ENCODE peak calls at places on chromosome 15, in seven cellular contexts. Q, T, N, S, R, V and M are unnamed samples.

GRCh38 chr15:39419651-39420050 is 161.2 kb upstream of the THBS1 start:
- DNase-seq in N (no peak), Q (no peak), R (no peak), V (no peak), S (peak), T (no peak), M (no peak)

GRCh38 chr15:93082861-93083260 is 6.2 kb downstream of the RGMA start:
- DNase-seq in N (no peak), Q (no peak), R (no peak), S (no peak), T (no peak), V (no peak), M (no peak)

GRCh38 chr15:96948981-96949380 is 618.5 kb downstream of the NR2F2 start:
- DNase-seq in R (peak), T (no peak), V (no peak), S (no peak), N (no peak), Q (no peak), M (no peak)

GRCh38 chr15:90482124-90483011 is 47.4 kb upstream of the CRTC3 start:
- DNase-seq in R (peak), T (peak), S (no peak), N (peak), V (peak), Q (peak), M (peak)

GRCh38 chr15:60137711-60138396 is 133.7 kb downstream of the FOXB1 start:
- DNase-seq in S (peak), Q (no peak), V (no peak), R (peak), N (no peak), T (peak), M (peak)

GRCh38 chr15:99474041-99474906 is 91.5 kb upstream of the MEF2A start:
- DNase-seq in V (no peak), R (no peak), T (no peak), Q (peak), N (no peak), S (no peak), M (no peak)

GRCh38 chr15:100714034-100714748 is 111.8 kb downstream of the ASB7 start:
- DNase-seq in S (no peak), N (no peak), Q (no peak), R (no peak), V (no peak), T (no peak), M (no peak)

GRCh38 chr15:45891766-45892165 is 256.9 kb downstream of the SQOR start:
- DNase-seq in N (no peak), S (no peak), Q (peak), R (no peak), T (no peak), V (no peak), M (no peak)

GRCh38 chr15:55530861-55531313 is 22.9 kb upstream of the DNAAF4 start:
- DNase-seq in R (peak), T (peak), V (no peak), S (peak), Q (no peak), N (peak), M (peak)

GRCh38 chr15:80645494-80646065 is 49.5 kb upstream of the ABHD17C start:
- DNase-seq in Q (no peak), V (no peak), N (peak), R (peak), T (no peak), S (no peak), M (no peak)

GRCh38 chr15:43531018-43531667 is 13.7 kb downstream of the MAP1A start:
- DNase-seq in S (no peak), T (no peak), N (no peak), R (no peak), V (no peak), Q (no peak), M (no peak)

GRCh38 chr15:63043391-63044076 is 987 bp downstream of the TPM1 start:
- DNase-seq in Q (no peak), R (no peak), V (no peak), S (no peak), T (no peak), N (no peak), M (no peak)

GRCh38 chr15:72521682-72522081 is 47.6 kb downstream of the ARIH1 start:
- DNase-seq in V (no peak), R (peak), Q (no peak), N (peak), T (peak), S (peak), M (no peak)

DNA sequence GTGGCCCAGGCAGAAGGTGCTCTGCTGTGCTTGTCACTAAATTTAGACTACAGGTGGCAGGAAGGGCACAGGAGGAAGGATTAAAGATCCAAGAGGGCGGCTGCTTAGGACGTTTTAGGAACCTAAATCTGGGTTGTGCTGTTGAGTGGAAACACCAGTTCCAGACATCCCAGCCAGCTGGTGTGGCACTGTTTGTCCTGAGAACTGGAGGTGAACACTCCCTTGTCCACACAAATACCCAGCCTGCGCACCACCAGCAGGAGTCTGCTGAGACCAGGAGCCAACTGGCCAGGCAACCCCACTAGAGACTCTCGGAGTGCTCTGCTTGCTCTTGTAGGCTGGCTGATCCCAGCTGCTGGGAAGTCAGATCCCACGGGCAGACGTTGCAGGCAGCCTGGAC is 30.3 kb upstream of the UACA start:
- DNase-seq in R (no peak), T (no peak), Q (no peak), S (no peak), N (no peak), V (no peak), M (no peak)
- TF ChIP-seq CTCF in R (no peak), T (no peak), Q (no peak), S (no peak), N (no peak), V (no peak), M (no peak)

DNA sequence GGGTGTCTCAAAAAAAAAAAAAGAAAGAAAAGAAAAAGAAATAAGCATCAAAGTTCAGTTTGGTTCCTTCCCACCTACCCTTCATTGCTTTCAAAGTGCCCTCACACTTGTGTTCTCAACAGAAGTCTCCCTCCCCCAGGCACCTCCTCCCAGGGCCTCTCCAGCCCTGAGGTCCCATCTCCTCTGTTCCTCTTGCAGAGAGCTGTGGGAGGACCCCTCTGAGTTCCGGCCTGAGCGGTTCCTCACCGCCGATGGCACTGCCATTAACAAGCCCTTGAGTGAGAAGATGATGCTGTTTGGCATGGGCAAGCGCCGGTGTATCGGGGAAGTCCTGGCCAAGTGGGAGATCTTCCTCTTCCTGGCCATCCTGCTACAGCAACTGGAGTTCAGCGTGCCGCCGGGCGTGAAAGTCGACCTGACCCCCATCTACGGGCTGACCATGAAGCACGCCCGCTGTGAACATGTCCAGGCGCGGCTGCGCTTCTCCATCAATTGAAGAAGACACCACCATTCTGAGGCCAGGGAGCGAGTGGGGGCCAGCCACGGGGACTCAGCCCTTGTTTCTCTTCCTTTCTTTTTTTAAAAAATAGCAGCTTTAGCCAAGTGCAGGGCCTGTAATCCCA is 6.1 kb downstream of the CYP1A2 start:
- DNase-seq in V (no peak), R (no peak), S (no peak), Q (no peak), N (no peak), T (no peak), M (no peak)
- H3K4me3 ChIP-seq in V (no peak), R (no peak), S (no peak), Q (no peak), N (no peak), T (no peak), M (no peak)

DNA sequence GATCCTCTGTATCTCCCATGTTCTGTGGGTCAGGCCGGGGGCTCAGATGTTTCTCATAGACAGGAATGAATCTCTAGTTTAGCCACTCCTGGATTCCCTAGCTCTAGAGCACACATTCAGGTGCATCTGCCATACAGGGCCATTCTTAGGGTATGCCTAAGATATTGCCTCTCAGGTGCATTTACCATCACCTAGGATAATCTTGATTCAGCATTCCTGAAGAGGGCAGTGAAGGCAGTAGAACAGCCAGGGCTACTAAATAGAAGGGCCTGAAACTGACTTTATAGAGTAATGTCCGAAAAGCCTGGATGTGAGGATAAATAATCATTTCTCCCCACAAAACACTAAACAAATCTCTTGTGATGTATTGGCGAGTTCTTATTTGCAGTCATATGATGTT is 882.0 kb downstream of the AGBL1 start:
- DNase-seq in S (no peak), R (no peak), Q (no peak), V (no peak), N (no peak), T (no peak), M (no peak)
- TF ChIP-seq CTCF in S (no peak), R (no peak), Q (no peak), V (no peak), N (no peak), T (no peak), M (no peak)

GRCh38 chr15:87496109-87496508 is 760.4 kb downstream of the NTRK3 start:
- DNase-seq in R (no peak), T (no peak), N (no peak), Q (no peak), V (no peak), S (no peak), M (no peak)
- H3K4me3 ChIP-seq in R (no peak), T (no peak), N (no peak), Q (no peak), V (no peak), S (no peak), M (no peak)

GRCh38 chr15:83012038-83012490 is 625 bp upstream of the C15orf40 start:
- DNase-seq in V (no peak), T (no peak), S (no peak), R (no peak), N (no peak), Q (no peak), M (no peak)

GRCh38 chr15:83015361-83015760 is 3.9 kb upstream of the C15orf40 start:
- DNase-seq in Q (no peak), S (no peak), T (no peak), V (no peak), R (no peak), N (no peak), M (no peak)

GRCh38 chr15:83010709-83011270 is 649 bp downstream of the C15orf40 start:
- DNase-seq in R (peak), Q (peak), N (peak), S (peak), T (peak), V (peak), M (peak)

GRCh38 chr15:83014205-83014653 is 2.8 kb upstream of the C15orf40 start:
- DNase-seq in Q (no peak), V (no peak), S (no peak), N (no peak), T (no peak), R (no peak), M (no peak)

GRCh38 chr15:83011271-83012037 is at the start of gene C15orf40:
- DNase-seq in Q (peak), N (peak), T (peak), S (peak), V (peak), R (peak), M (peak)
- TF ChIP-seq CTCF in Q (peak), N (peak), T (peak), S (peak), V (peak), R (peak), M (peak)

GRCh38 chr15:51281368-51281967 is 56.9 kb downstream of the CYP19A1 start:
- DNase-seq in V (peak), Q (peak), N (peak), R (peak), S (peak), T (peak), M (peak)

GRCh38 chr15:51286816-51287215 is 51.6 kb downstream of the CYP19A1 start:
- DNase-seq in T (no peak), Q (no peak), V (no peak), N (no peak), R (peak), S (no peak), M (no peak)

GRCh38 chr15:51284871-51285270 is 53.5 kb downstream of the CYP19A1 start:
- DNase-seq in S (no peak), N (no peak), T (no peak), R (no peak), V (no peak), Q (no peak), M (no peak)

GRCh38 chr15:51280838-51281237 is 57.6 kb downstream of the CYP19A1 start:
- DNase-seq in N (no peak), V (no peak), Q (no peak), T (no peak), R (no peak), S (no peak), M (no peak)

GRCh38 chr15:51283026-51283425 is 55.4 kb downstream of the CYP19A1 start:
- DNase-seq in T (no peak), Q (no peak), S (no peak), N (no peak), V (no peak), R (no peak), M (no peak)
- H3K4me3 ChIP-seq in T (no peak), Q (no peak), S (no peak), N (no peak), V (no peak), R (no peak), M (no peak)

GRCh38 chr15:68367226-68367625 is 64.7 kb downstream of the ITGA11 start:
- DNase-seq in N (no peak), T (no peak), V (no peak), S (no peak), R (no peak), Q (no peak), M (no peak)

GRCh38 chr15:68365770-68366169 is 66.2 kb downstream of the ITGA11 start:
- DNase-seq in N (no peak), V (no peak), R (no peak), S (no peak), Q (no peak), T (no peak), M (no peak)

GRCh38 chr15:68365140-68365745 is 66.7 kb downstream of the ITGA11 start:
- DNase-seq in V (no peak), T (no peak), Q (no peak), N (no peak), R (peak), S (no peak), M (no peak)

GRCh38 chr15:68364660-68365035 is 67.3 kb downstream of the ITGA11 start:
- DNase-seq in S (no peak), T (no peak), N (no peak), R (no peak), V (no peak), Q (no peak), M (no peak)

GRCh38 chr15:68366314-68366713 is 65.6 kb downstream of the ITGA11 start:
- DNase-seq in T (no peak), N (no peak), V (no peak), R (no peak), S (no peak), Q (peak), M (no peak)
- TF ChIP-seq CTCF in T (peak), N (no peak), V (no peak), R (peak), S (no peak), Q (peak), M (no peak)